ENCODE peak calls at places on chromosomes 1 and 21, in ten cellular contexts. One of them, this sample, is unnamed.

GRCh38 chr1:190140644-190141043 is 337.0 kb downstream of the BRINP3 start:
- DNase-seq in kidney glomerular epithelial cell: no peak
- DNase-seq in dorsolateral prefrontal cortex: no peak
- DNase-seq in K562: no peak
- DNase-seq in T-cell: no peak
- DNase-seq in brain microvascular endothelial cell: no peak
- DNase-seq in neural crest cell: no peak
- DNase-seq in activated CD4-positive, CD25-positive, alpha-beta regulatory T cell treated with anti-CD3 and anti-CD28 coated beads, Interleukin-2, amount 50 U/mL, for 72 hours: no peak
- DNase-seq in OCI-LY7: no peak
- DNase-seq in retinal pigment epithelial cell: no peak
- DNase-seq in this sample: no peak

GRCh38 chr1:44012411-44012810 is 18.9 kb downstream of the SLC6A9 start:
- DNase-seq in kidney glomerular epithelial cell: no peak
- DNase-seq in dorsolateral prefrontal cortex: no peak
- DNase-seq in K562: no peak
- DNase-seq in T-cell: no peak
- DNase-seq in brain microvascular endothelial cell: no peak
- DNase-seq in neural crest cell: no peak
- DNase-seq in activated CD4-positive, CD25-positive, alpha-beta regulatory T cell treated with anti-CD3 and anti-CD28 coated beads, Interleukin-2, amount 50 U/mL, for 72 hours: no peak
- DNase-seq in OCI-LY7: no peak
- DNase-seq in retinal pigment epithelial cell: no peak
- DNase-seq in this sample: no peak

GRCh38 chr1:39352881-39353280 is 138.6 kb upstream of the BMP8A start:
- DNase-seq in kidney glomerular epithelial cell: no peak
- DNase-seq in dorsolateral prefrontal cortex: no peak
- DNase-seq in K562: no peak
- DNase-seq in T-cell: no peak
- DNase-seq in brain microvascular endothelial cell: no peak
- DNase-seq in neural crest cell: no peak
- DNase-seq in activated CD4-positive, CD25-positive, alpha-beta regulatory T cell treated with anti-CD3 and anti-CD28 coated beads, Interleukin-2, amount 50 U/mL, for 72 hours: no peak
- DNase-seq in OCI-LY7: no peak
- DNase-seq in retinal pigment epithelial cell: no peak
- DNase-seq in this sample: no peak

GRCh38 chr1:79197421-79197820 is 190.9 kb upstream of the ADGRL4 start:
- DNase-seq in kidney glomerular epithelial cell: no peak
- DNase-seq in dorsolateral prefrontal cortex: no peak
- DNase-seq in K562: no peak
- DNase-seq in T-cell: no peak
- DNase-seq in brain microvascular endothelial cell: peak
- DNase-seq in neural crest cell: no peak
- DNase-seq in activated CD4-positive, CD25-positive, alpha-beta regulatory T cell treated with anti-CD3 and anti-CD28 coated beads, Interleukin-2, amount 50 U/mL, for 72 hours: no peak
- DNase-seq in OCI-LY7: no peak
- DNase-seq in retinal pigment epithelial cell: no peak
- DNase-seq in this sample: no peak

GRCh38 chr21:24514081-24514733 is 1093.1 kb downstream of the MRPL39 start:
- DNase-seq in kidney glomerular epithelial cell: no peak
- DNase-seq in dorsolateral prefrontal cortex: no peak
- DNase-seq in K562: no peak
- DNase-seq in T-cell: no peak
- DNase-seq in brain microvascular endothelial cell: no peak
- DNase-seq in neural crest cell: no peak
- DNase-seq in activated CD4-positive, CD25-positive, alpha-beta regulatory T cell treated with anti-CD3 and anti-CD28 coated beads, Interleukin-2, amount 50 U/mL, for 72 hours: no peak
- DNase-seq in OCI-LY7: no peak
- DNase-seq in retinal pigment epithelial cell: no peak
- DNase-seq in this sample: no peak

GRCh38 chr1:6538958-6539357 is 15.4 kb downstream of the NOL9 start:
- DNase-seq in kidney glomerular epithelial cell: peak
- DNase-seq in dorsolateral prefrontal cortex: no peak
- DNase-seq in K562: no peak
- DNase-seq in T-cell: no peak
- DNase-seq in brain microvascular endothelial cell: peak
- DNase-seq in neural crest cell: no peak
- DNase-seq in activated CD4-positive, CD25-positive, alpha-beta regulatory T cell treated with anti-CD3 and anti-CD28 coated beads, Interleukin-2, amount 50 U/mL, for 72 hours: no peak
- DNase-seq in OCI-LY7: no peak
- DNase-seq in retinal pigment epithelial cell: no peak
- DNase-seq in this sample: no peak

GRCh38 chr1:231211005-231211857 is 29.8 kb upstream of the GNPAT start:
- DNase-seq in kidney glomerular epithelial cell: peak
- DNase-seq in dorsolateral prefrontal cortex: peak
- DNase-seq in K562: peak
- DNase-seq in T-cell: peak
- DNase-seq in brain microvascular endothelial cell: peak
- DNase-seq in neural crest cell: peak
- DNase-seq in activated CD4-positive, CD25-positive, alpha-beta regulatory T cell treated with anti-CD3 and anti-CD28 coated beads, Interleukin-2, amount 50 U/mL, for 72 hours: peak
- DNase-seq in OCI-LY7: peak
- DNase-seq in retinal pigment epithelial cell: no peak
- DNase-seq in this sample: peak

GRCh38 chr1:29197590-29197924 is 15.9 kb upstream of the SRSF4 start:
- DNase-seq in kidney glomerular epithelial cell: no peak
- DNase-seq in dorsolateral prefrontal cortex: no peak
- DNase-seq in K562: peak
- DNase-seq in T-cell: no peak
- DNase-seq in brain microvascular endothelial cell: peak
- DNase-seq in neural crest cell: no peak
- DNase-seq in activated CD4-positive, CD25-positive, alpha-beta regulatory T cell treated with anti-CD3 and anti-CD28 coated beads, Interleukin-2, amount 50 U/mL, for 72 hours: no peak
- DNase-seq in OCI-LY7: peak
- DNase-seq in retinal pigment epithelial cell: no peak
- DNase-seq in this sample: peak

GRCh38 chr1:212401042-212401441 is 13.6 kb downstream of the PACC1 start:
- DNase-seq in kidney glomerular epithelial cell: no peak
- DNase-seq in dorsolateral prefrontal cortex: no peak
- DNase-seq in K562: no peak
- DNase-seq in T-cell: no peak
- DNase-seq in brain microvascular endothelial cell: no peak
- DNase-seq in neural crest cell: no peak
- DNase-seq in activated CD4-positive, CD25-positive, alpha-beta regulatory T cell treated with anti-CD3 and anti-CD28 coated beads, Interleukin-2, amount 50 U/mL, for 72 hours: no peak
- DNase-seq in OCI-LY7: no peak
- DNase-seq in retinal pigment epithelial cell: no peak
- DNase-seq in this sample: no peak

GRCh38 chr21:26966978-26967913 is at the start of gene ADAMTS5:
- DNase-seq in kidney glomerular epithelial cell: peak
- DNase-seq in dorsolateral prefrontal cortex: peak
- DNase-seq in K562: no peak
- DNase-seq in T-cell: no peak
- DNase-seq in brain microvascular endothelial cell: peak
- DNase-seq in neural crest cell: peak
- DNase-seq in activated CD4-positive, CD25-positive, alpha-beta regulatory T cell treated with anti-CD3 and anti-CD28 coated beads, Interleukin-2, amount 50 U/mL, for 72 hours: no peak
- DNase-seq in OCI-LY7: no peak
- DNase-seq in retinal pigment epithelial cell: no peak
- DNase-seq in this sample: no peak

GRCh38 chr1:201946224-201946908 is at the start of gene LMOD1:
- DNase-seq in kidney glomerular epithelial cell: peak
- DNase-seq in dorsolateral prefrontal cortex: peak
- DNase-seq in K562: peak
- DNase-seq in T-cell: no peak
- DNase-seq in brain microvascular endothelial cell: peak
- DNase-seq in neural crest cell: peak
- DNase-seq in activated CD4-positive, CD25-positive, alpha-beta regulatory T cell treated with anti-CD3 and anti-CD28 coated beads, Interleukin-2, amount 50 U/mL, for 72 hours: no peak
- DNase-seq in OCI-LY7: no peak
- DNase-seq in retinal pigment epithelial cell: peak
- DNase-seq in this sample: no peak

GRCh38 chr1:67688526-67689219 is 3.7 kb downstream of the GADD45A start:
- DNase-seq in kidney glomerular epithelial cell: no peak
- DNase-seq in dorsolateral prefrontal cortex: no peak
- DNase-seq in K562: peak
- DNase-seq in T-cell: no peak
- DNase-seq in brain microvascular endothelial cell: no peak
- DNase-seq in neural crest cell: no peak
- DNase-seq in activated CD4-positive, CD25-positive, alpha-beta regulatory T cell treated with anti-CD3 and anti-CD28 coated beads, Interleukin-2, amount 50 U/mL, for 72 hours: no peak
- DNase-seq in OCI-LY7: no peak
- DNase-seq in retinal pigment epithelial cell: no peak
- DNase-seq in this sample: no peak

GRCh38 chr1:78303620-78304019 is 187.2 kb upstream of the PTGFR start:
- DNase-seq in kidney glomerular epithelial cell: peak
- DNase-seq in dorsolateral prefrontal cortex: no peak
- DNase-seq in K562: no peak
- DNase-seq in T-cell: no peak
- DNase-seq in brain microvascular endothelial cell: peak
- DNase-seq in neural crest cell: no peak
- DNase-seq in activated CD4-positive, CD25-positive, alpha-beta regulatory T cell treated with anti-CD3 and anti-CD28 coated beads, Interleukin-2, amount 50 U/mL, for 72 hours: no peak
- DNase-seq in OCI-LY7: no peak
- DNase-seq in retinal pigment epithelial cell: peak
- DNase-seq in this sample: no peak

GRCh38 chr1:210262167-210262896 is 29.7 kb downstream of the SERTAD4 start:
- DNase-seq in kidney glomerular epithelial cell: no peak
- DNase-seq in dorsolateral prefrontal cortex: no peak
- DNase-seq in K562: no peak
- DNase-seq in T-cell: no peak
- DNase-seq in brain microvascular endothelial cell: peak
- DNase-seq in neural crest cell: no peak
- DNase-seq in activated CD4-positive, CD25-positive, alpha-beta regulatory T cell treated with anti-CD3 and anti-CD28 coated beads, Interleukin-2, amount 50 U/mL, for 72 hours: no peak
- DNase-seq in OCI-LY7: no peak
- DNase-seq in retinal pigment epithelial cell: no peak
- DNase-seq in this sample: no peak

GRCh38 chr1:156052862-156053769 is 482 bp downstream of the UBQLN4 start:
- DNase-seq in kidney glomerular epithelial cell: peak
- DNase-seq in dorsolateral prefrontal cortex: peak
- DNase-seq in K562: peak
- DNase-seq in T-cell: peak
- DNase-seq in brain microvascular endothelial cell: peak
- DNase-seq in neural crest cell: peak
- DNase-seq in activated CD4-positive, CD25-positive, alpha-beta regulatory T cell treated with anti-CD3 and anti-CD28 coated beads, Interleukin-2, amount 50 U/mL, for 72 hours: peak
- DNase-seq in OCI-LY7: peak
- DNase-seq in retinal pigment epithelial cell: no peak
- DNase-seq in this sample: peak

GRCh38 chr1:23558872-23559135 is 497 bp downstream of the ID3 start:
- DNase-seq in kidney glomerular epithelial cell: no peak
- DNase-seq in dorsolateral prefrontal cortex: no peak
- DNase-seq in K562: no peak
- DNase-seq in T-cell: no peak
- DNase-seq in brain microvascular endothelial cell: no peak
- DNase-seq in neural crest cell: no peak
- DNase-seq in activated CD4-positive, CD25-positive, alpha-beta regulatory T cell treated with anti-CD3 and anti-CD28 coated beads, Interleukin-2, amount 50 U/mL, for 72 hours: no peak
- DNase-seq in OCI-LY7: no peak
- DNase-seq in retinal pigment epithelial cell: no peak
- DNase-seq in this sample: no peak

GRCh38 chr1:27402349-27402754 is 9.9 kb downstream of the GPR3 start:
- DNase-seq in kidney glomerular epithelial cell: peak
- DNase-seq in dorsolateral prefrontal cortex: peak
- DNase-seq in K562: no peak
- DNase-seq in T-cell: no peak
- DNase-seq in brain microvascular endothelial cell: no peak
- DNase-seq in neural crest cell: no peak
- DNase-seq in activated CD4-positive, CD25-positive, alpha-beta regulatory T cell treated with anti-CD3 and anti-CD28 coated beads, Interleukin-2, amount 50 U/mL, for 72 hours: no peak
- DNase-seq in OCI-LY7: no peak
- DNase-seq in retinal pigment epithelial cell: peak
- DNase-seq in this sample: no peak

This sample was measured in activated T-helper 2 cell treated with anti-CD3 and anti-CD28 coated beads, Interferon-gamma antibody, Interleukin-2, Interleukin-4, amounts not matched to agents 10 μg/mL and 5 μg/mL and 100 μg/mL, durations not matched to agents 14 hours and 24 hours and 36 hours.